ENCODE peak calls at places on chromosomes 11 and 22, in five cellular contexts. P is osteocyte, U is lung, O is endothelial cell, G is cardiac fibroblast. Y is an unnamed sample.

GRCh38 chr11:61752117-61752924 is at the start of gene MYRF:
- DNase-seq in P (peak; percentile 89), U (no peak), O (peak; percentile 84), G (peak; percentile 42), Y (peak; percentile 81)

GRCh38 chr11:72848846-72849466 is 34.7 kb downstream of the ATG16L2 start:
- DNase-seq in P (no peak), U (no peak), O (no peak), G (peak; percentile 58), Y (no peak)

GRCh38 chr11:118233377-118233776 is 8.6 kb upstream of the JAML start:
- DNase-seq in P (no peak), U (no peak), O (no peak), G (no peak), Y (no peak)

GRCh38 chr11:62553839-62554361 is 7.3 kb upstream of the AHNAK start:
- DNase-seq in P (no peak), U (no peak), O (no peak), G (no peak), Y (no peak)

GRCh38 chr11:118524757-118525465 is 2.4 kb upstream of the TTC36 start:
- DNase-seq in P (no peak), U (no peak), O (no peak), G (no peak), Y (no peak)

GRCh38 chr11:13126430-13126829 is 117.3 kb downstream of the RASSF10 start:
- DNase-seq in P (no peak), U (peak; percentile 44), O (no peak), G (peak; percentile 72), Y (no peak)

GRCh38 chr22:26671317-26672059 is 14.1 kb downstream of the MIAT start:
- DNase-seq in P (no peak), U (no peak), O (no peak), G (no peak), Y (peak; percentile 64)

GRCh38 chr11:14386895-14387480 is 28.0 kb upstream of the RRAS2 start:
- DNase-seq in P (no peak), U (no peak), O (peak; percentile 48), G (peak; percentile 91), Y (no peak)

GRCh38 chr11:6926208-6927029 is at the start of gene ZNF215:
- DNase-seq in P (peak; percentile 89), U (peak; percentile 69), O (peak; percentile 84), G (peak; percentile 89), Y (peak; percentile 77)

GRCh38 chr11:133941546-133941945 is 15.2 kb downstream of the IGSF9B start:
- DNase-seq in P (no peak), U (no peak), O (no peak), G (no peak), Y (no peak)

GRCh38 chr11:72939031-72939430 is 124.8 kb downstream of the ATG16L2 start:
- DNase-seq in P (no peak), U (no peak), O (no peak), G (no peak), Y (no peak)

GRCh38 chr11:28657378-28658030 is 549.3 kb downstream of the METTL15 start:
- DNase-seq in P (no peak), U (no peak), O (no peak), G (peak; percentile 29), Y (no peak)

GRCh38 chr11:116353517-116353916 is 419.3 kb downstream of the BUD13 start:
- DNase-seq in P (no peak), U (no peak), O (no peak), G (no peak), Y (no peak)

GRCh38 chr11:116355104-116355503 is 417.7 kb downstream of the BUD13 start:
- DNase-seq in P (no peak), U (no peak), O (no peak), G (no peak), Y (no peak)

GRCh38 chr11:116360542-116360941 is 412.2 kb downstream of the BUD13 start:
- DNase-seq in P (no peak), U (no peak), O (no peak), G (no peak), Y (no peak)

GRCh38 chr11:116352881-116353280 is 419.9 kb downstream of the BUD13 start:
- DNase-seq in P (no peak), U (no peak), O (no peak), G (no peak), Y (peak; percentile 80)

DNA sequence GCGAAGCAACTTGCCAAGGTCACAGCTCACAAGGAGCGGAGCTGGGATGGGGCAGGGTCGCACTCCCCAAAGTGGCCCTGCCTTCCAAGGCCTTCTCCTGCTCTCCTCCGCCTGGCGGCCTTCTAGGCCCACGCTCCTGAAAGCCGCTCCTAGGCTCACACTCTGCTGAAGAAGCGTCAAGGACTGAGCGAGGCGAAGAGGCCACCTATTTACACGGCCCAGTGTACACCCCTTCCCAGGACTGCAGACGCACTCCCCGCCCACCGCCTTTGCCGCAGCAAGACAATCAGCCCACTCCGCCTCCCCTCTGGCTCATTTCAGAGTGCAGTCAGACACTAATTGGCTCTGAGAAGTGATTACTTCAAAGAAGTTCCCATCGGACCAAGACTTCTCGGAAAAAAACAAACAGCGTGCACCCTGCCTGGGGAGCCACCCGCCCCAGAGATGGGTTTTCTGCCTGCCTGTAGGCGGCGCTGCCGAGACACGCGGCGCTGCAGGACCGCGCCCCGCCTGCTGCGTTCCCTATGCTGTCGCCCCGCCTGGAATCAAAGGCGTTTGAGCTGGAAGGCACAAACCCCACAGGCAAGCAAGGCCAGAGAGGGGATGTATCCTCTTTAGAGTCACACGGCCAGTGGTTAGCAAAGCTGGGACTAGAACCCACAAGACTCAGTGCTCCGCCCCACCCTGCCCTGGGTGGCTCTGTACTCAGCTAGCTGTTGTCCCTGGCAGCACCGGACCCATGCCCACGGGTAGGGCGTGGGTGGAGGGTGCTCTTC is 414.8 kb downstream of the BUD13 start:
- DNase-seq in P (no peak), U (no peak), O (peak; percentile 60), G (peak; percentile 1), Y (no peak)
- TF ChIP-seq CTCF in P (peak; percentile 21), U (no peak), O (peak; percentile 71), G (no peak), Y (no peak)

GRCh38 chr11:31871310-31872073 is 60.4 kb upstream of the PAX6 start:
- DNase-seq in P (peak; percentile 79), U (no peak), O (no peak), G (no peak), Y (no peak)

GRCh38 chr11:31874631-31875191 is 63.6 kb upstream of the PAX6 start:
- DNase-seq in P (peak; percentile 65), U (no peak), O (no peak), G (no peak), Y (no peak)

GRCh38 chr11:31873115-31873514 is 62.0 kb upstream of the PAX6 start:
- DNase-seq in P (no peak), U (no peak), O (no peak), G (no peak), Y (no peak)

GRCh38 chr11:31872074-31872440 is 60.9 kb upstream of the PAX6 start:
- DNase-seq in P (no peak), U (no peak), O (no peak), G (no peak), Y (no peak)

DNA sequence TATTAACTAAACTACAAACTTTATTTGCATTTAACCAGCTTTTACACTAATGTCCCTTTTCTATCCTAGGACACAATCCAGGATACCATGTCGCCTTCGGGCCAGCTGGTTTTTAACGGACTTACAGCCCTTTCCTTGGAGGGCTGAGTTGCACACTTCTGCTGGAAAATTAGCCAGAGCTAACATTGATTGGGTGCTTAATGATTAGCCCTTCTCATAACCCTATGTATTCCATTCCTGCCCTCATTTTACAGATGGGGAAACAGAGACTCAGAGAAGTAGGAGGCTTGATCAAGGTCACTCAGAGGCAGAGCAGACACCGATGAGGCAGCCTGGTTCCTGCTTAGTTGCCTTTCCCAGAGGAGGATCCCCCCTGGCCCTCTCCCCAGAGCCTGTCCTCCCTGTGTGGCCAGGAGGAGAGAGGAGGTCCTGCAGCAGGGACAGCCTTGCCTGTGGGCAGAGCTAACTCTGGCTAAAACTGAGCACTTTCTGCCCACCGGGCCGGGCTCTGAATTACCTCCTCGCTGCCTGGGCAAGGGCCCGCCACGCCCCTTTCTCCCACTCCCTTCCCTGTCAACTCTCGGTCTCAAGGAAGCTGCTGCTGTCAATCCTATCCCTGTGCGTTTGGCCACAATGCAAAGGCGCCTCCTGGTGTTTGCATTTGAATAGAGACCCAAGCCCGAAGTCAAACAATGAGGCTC is 59.6 kb upstream of the PAX6 start:
- DNase-seq in P (peak; percentile 84), U (peak; percentile 32), O (peak; percentile 70), G (peak; percentile 52), Y (peak; percentile 55)
- TF ChIP-seq CTCF in P (peak; percentile 83), U (peak; percentile 20), O (peak; percentile 57), G (peak; percentile 81), Y (peak; percentile 47)

DNA sequence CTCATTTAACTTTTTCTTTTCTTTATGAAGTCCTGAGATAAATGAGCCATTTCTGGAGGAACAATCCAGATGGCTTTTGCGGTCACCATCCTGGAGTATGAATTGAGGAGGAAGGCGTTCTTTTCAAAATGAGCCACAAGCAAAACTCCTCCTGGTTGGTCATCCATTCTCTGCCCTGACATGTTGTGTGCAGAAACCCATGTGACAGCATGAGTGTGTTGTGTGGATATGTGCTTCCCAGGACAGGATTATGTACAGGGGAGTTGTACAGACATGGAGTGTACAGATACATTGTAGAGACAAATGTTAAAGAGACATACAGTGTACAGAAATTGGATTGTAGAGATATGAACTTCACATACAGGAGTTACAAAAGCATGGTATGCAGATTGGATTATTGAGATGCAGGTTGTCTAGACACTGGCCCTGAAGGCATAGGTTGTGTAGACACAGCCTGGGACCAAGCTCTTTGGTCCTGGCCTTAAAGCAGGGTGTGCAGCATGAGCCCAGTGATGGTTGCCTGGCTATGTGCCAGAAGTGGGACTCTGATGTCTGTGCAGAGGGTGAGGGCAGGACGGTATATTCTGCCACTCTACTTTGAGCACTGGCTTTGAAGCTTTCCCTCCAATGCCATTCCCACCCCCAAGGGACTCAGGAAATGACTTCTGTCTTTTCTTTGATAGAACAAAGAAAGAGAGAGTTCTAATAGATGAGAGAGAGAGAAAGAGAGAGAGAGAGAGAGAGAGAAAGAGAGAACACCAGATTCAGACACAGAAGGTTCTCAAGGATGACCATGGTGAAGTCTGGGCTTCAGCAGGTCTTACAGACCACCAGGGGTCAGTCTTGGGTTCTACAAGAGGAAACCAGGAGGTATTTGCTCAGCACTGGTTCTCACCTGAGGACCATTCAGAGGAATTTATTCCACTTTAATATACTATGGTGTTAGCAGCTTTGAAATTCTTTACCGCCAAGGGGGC is 178.6 kb upstream of the ZBED5 start:
- DNase-seq in P (no peak), U (no peak), O (peak; percentile 46), G (peak; percentile 76), Y (no peak)
- TF ChIP-seq CTCF in P (peak; percentile 76), U (peak; percentile 62), O (peak; percentile 61), G (peak; percentile 67), Y (peak; percentile 79)

GRCh38 chr22:41197046-41197807 is 7.9 kb upstream of the L3MBTL2 start:
- DNase-seq in P (peak; percentile 89), U (peak; percentile 84), O (peak; percentile 67), G (peak; percentile 50), Y (peak; percentile 86)
- TF ChIP-seq CTCF in P (no peak), U (no peak), O (no peak), G (peak; percentile 14), Y (no peak)

GRCh38 chr11:102172127-102172848 is 62.0 kb downstream of the YAP1 start:
- DNase-seq in P (no peak), U (no peak), O (no peak), G (peak; percentile 75), Y (no peak)
- TF ChIP-seq CTCF in P (no peak), U (no peak), O (no peak), G (no peak), Y (no peak)

Y was measured in pancreas.